ENCODE peak calls at places on chromosomes 4 and X, in nine cellular contexts. W, X, V, C, R, L, N, H and J are unnamed samples.

GRCh38 chrX:20412871-20413486 is 146.3 kb upstream of the RPS6KA3 start:
- DNase-seq in W (no peak), X (peak), V (no peak), C (no peak), R (no peak), L (no peak), N (no peak), H (peak), J (peak)

GRCh38 chr4:71526626-71527406 is 188.0 kb downstream of the SLC4A4 start:
- DNase-seq in W (peak), X (no peak), V (no peak), C (no peak), R (peak), L (peak), N (no peak), H (no peak), J (peak)

GRCh38 chr4:153579410-153579809 is 104.7 kb upstream of the TLR2 start:
- DNase-seq in W (no peak), X (no peak), V (no peak), C (no peak), R (no peak), L (no peak), N (no peak), H (no peak), J (no peak)

GRCh38 chrX:71168134-71168533 is 23.5 kb downstream of the NLGN3 start:
- DNase-seq in W (no peak), X (no peak), V (no peak), C (no peak), R (no peak), L (no peak), N (no peak), H (no peak), J (no peak)

GRCh38 chr4:23234716-23235115 is 542.0 kb downstream of the GBA3 start:
- DNase-seq in W (peak), X (no peak), V (no peak), C (no peak), R (peak), L (no peak), N (no peak), H (no peak), J (no peak)

GRCh38 chr4:26912810-26913209 is 52.2 kb downstream of the STIM2 start:
- DNase-seq in W (no peak), X (no peak), V (no peak), C (no peak), R (no peak), L (no peak), N (no peak), H (no peak), J (no peak)

GRCh38 chr4:16969696-16970135 is 71.3 kb upstream of the LDB2 start:
- DNase-seq in W (peak), X (no peak), V (no peak), C (no peak), R (no peak), L (no peak), N (no peak), H (no peak), J (no peak)

GRCh38 chr4:142264961-142265360 is 581.1 kb downstream of the INPP4B start:
- DNase-seq in W (peak), X (no peak), V (no peak), C (no peak), R (no peak), L (no peak), N (no peak), H (no peak), J (peak)

GRCh38 chr4:95867919-95868318 is 28.0 kb downstream of the PDHA2 start:
- DNase-seq in W (peak), X (no peak), V (no peak), C (no peak), R (peak), L (peak), N (no peak), H (no peak), J (peak)

GRCh38 chr4:24003926-24004325 is 114.1 kb upstream of the PPARGC1A start:
- DNase-seq in W (no peak), X (no peak), V (no peak), C (no peak), R (no peak), L (no peak), N (no peak), H (no peak), J (no peak)

GRCh38 chr4:136637071-136637777 is 895.1 kb downstream of the PCDH18 start:
- DNase-seq in W (peak), X (peak), V (no peak), C (peak), R (no peak), L (no peak), N (no peak), H (no peak), J (peak)

GRCh38 chr4:186628058-186628711 is 72.8 kb upstream of the MTNR1A start:
- DNase-seq in W (no peak), X (no peak), V (no peak), C (no peak), R (no peak), L (peak), N (no peak), H (no peak), J (peak)

GRCh38 chr4:82138376-82138775 is 235.4 kb downstream of the HNRNPD start:
- DNase-seq in W (peak), X (peak), V (no peak), C (no peak), R (peak), L (no peak), N (no peak), H (no peak), J (no peak)

GRCh38 chr4:59553063-59553738 is 1646.9 kb upstream of the ADGRL3 start:
- DNase-seq in W (peak), X (peak), V (no peak), C (no peak), R (peak), L (peak), N (no peak), H (no peak), J (peak)

GRCh38 chr4:89837385-89837995 is 529 bp upstream of the SNCA start:
- DNase-seq in W (no peak), X (peak), V (no peak), C (peak), R (no peak), L (no peak), N (no peak), H (no peak), J (peak)

GRCh38 chrX:8194216-8194615 is 23.1 kb upstream of the VCX2 start:
- DNase-seq in W (peak), X (no peak), V (no peak), C (no peak), R (no peak), L (no peak), N (no peak), H (no peak), J (no peak)